ENCODE peak calls at places on chromosomes 1 and 21, in seven cellular contexts. T is GDM1, J is body of pancreas, H is NCI-H146, R is RWPE1, C is stomach, Q is NCI-H2029. X is an unnamed sample.

GRCh38 chr21:26388731-26389231 is 184.3 kb downstream of the CYYR1 start:
- DNase-seq in C (no peak), H (no peak), R (peak), T (no peak), J (no peak), Q (no peak), X (no peak)

GRCh38 chr1:186566140-186566850 is 105.4 kb upstream of the PDC start:
- DNase-seq in Q (no peak), R (peak), H (no peak), T (no peak), C (no peak), J (no peak), X (no peak)

GRCh38 chr21:45445369-45445768 is 40.4 kb downstream of the COL18A1 start:
- DNase-seq in H (no peak), T (no peak), J (no peak), R (no peak), Q (no peak), C (no peak), X (no peak)

GRCh38 chr1:234851450-234852438 is 241.8 kb upstream of the IRF2BP2 start:
- DNase-seq in H (peak), J (peak), Q (no peak), C (no peak), R (no peak), T (no peak), X (no peak)

GRCh38 chr1:201945863-201946223 is 505 bp downstream of the LMOD1 start:
- DNase-seq in C (no peak), T (no peak), H (no peak), R (no peak), Q (no peak), J (no peak), X (no peak)

GRCh38 chr1:59150537-59151386 is 146.1 kb upstream of the FGGY start:
- DNase-seq in Q (peak), T (peak), H (no peak), C (peak), R (peak), J (peak), X (no peak)

GRCh38 chr1:233904979-233905415 is 521 bp downstream of the SLC35F3 start:
- DNase-seq in C (no peak), J (no peak), T (no peak), Q (no peak), R (no peak), H (no peak), X (peak)

GRCh38 chr1:31216016-31216415 is 23.7 kb downstream of the NKAIN1 start:
- DNase-seq in Q (peak), R (no peak), J (peak), T (no peak), C (peak), H (peak), X (peak)

GRCh38 chr1:239914827-239915231 is 176.9 kb upstream of the FMN2 start:
- DNase-seq in R (peak), Q (no peak), J (no peak), C (no peak), T (no peak), H (no peak), X (no peak)

GRCh38 chr1:32791881-32792280 is 25.3 kb downstream of the YARS1 start:
- DNase-seq in Q (no peak), C (no peak), H (no peak), J (no peak), R (no peak), T (no peak), X (no peak)

GRCh38 chr1:205069371-205070125 is 14.7 kb downstream of the TMEM81 start:
- DNase-seq in T (no peak), J (no peak), H (no peak), C (no peak), Q (no peak), R (no peak), X (no peak)

GRCh38 chr1:9345471-9345870 is 52.8 kb downstream of the SPSB1 start:
- DNase-seq in R (no peak), H (no peak), C (no peak), J (peak), T (no peak), Q (no peak), X (no peak)

GRCh38 chr1:212450331-212450881 is 17.7 kb downstream of the NENF start:
- DNase-seq in Q (no peak), J (no peak), H (peak), T (no peak), R (no peak), C (no peak), X (peak)

GRCh38 chr1:227942021-227942715 is 5.6 kb downstream of the WNT9A start:
- DNase-seq in C (peak), J (no peak), T (no peak), R (no peak), Q (no peak), H (no peak), X (no peak)

X was measured in DMS79 treated with DMSO at 0.1 percent for 48 hours.